ENCODE peak calls at places on chromosomes 11 and 22, in ten cellular contexts. Q is mucosa of descending colon; W is HEK293T; E is RPMI7951; T is posterior vena cava; R is substantia nigra; G is CD4-positive, alpha-beta T cell; L is stimulated activated naive CD8-positive, alpha-beta T cell treated with anti-CD3 and anti-CD28 coated beads, Interleukin-15, Interleukin-2, amounts not matched to agents 100 U/mL and 50 U/mL, for 24 hours; Z is retina; P is lung microvascular endothelial cell. K is an unnamed sample.

GRCh38 chr11:57055780-57056179 is 67.1 kb downstream of the OR5AK2 start:
- DNase-seq in Q (no peak), P (no peak), Z (peak; percentile 6), R (no peak), L (no peak), E (no peak), W (no peak), G (no peak), T (no peak), K (no peak)

GRCh38 chr11:134756811-134757540 is 344.9 kb upstream of the B3GAT1 start:
- DNase-seq in P (no peak), T (no peak), L (no peak), G (no peak), R (no peak), E (no peak), Q (no peak), W (no peak), Z (no peak), K (no peak)

GRCh38 chr22:31281733-31282132 is 10.6 kb downstream of the PIK3IP1 start:
- DNase-seq in Q (peak; percentile 19), W (no peak), L (no peak), Z (no peak), E (no peak), G (no peak), R (no peak), T (no peak), P (no peak), K (no peak)

GRCh38 chr22:26234267-26234666 is 65.0 kb downstream of the SEZ6L start:
- DNase-seq in Q (no peak), G (no peak), E (no peak), R (no peak), T (no peak), Z (no peak), P (no peak), L (no peak), W (no peak), K (no peak)

GRCh38 chr11:94602430-94603372 is 35.5 kb downstream of the PIWIL4 start:
- DNase-seq in P (peak; percentile 78), T (no peak), Z (no peak), L (peak; percentile 33), W (peak; percentile 25), Q (peak; percentile 70), R (peak; percentile 76), E (peak; percentile 29), G (no peak), K (peak; percentile 76)

GRCh38 chr11:121341609-121342008 is 49.0 kb downstream of the SC5D start:
- DNase-seq in E (no peak), Q (no peak), W (no peak), P (no peak), T (no peak), Z (no peak), G (no peak), R (no peak), L (no peak), K (no peak)

GRCh38 chr11:9158898-9159391 is 67.5 kb upstream of the SCUBE2 start:
- DNase-seq in Q (no peak), E (peak; percentile 36), R (no peak), P (peak; percentile 43), T (no peak), G (no peak), Z (no peak), W (no peak), L (no peak), K (no peak)

GRCh38 chr11:88515002-88515401 is 177.5 kb upstream of the CTSC start:
- DNase-seq in R (no peak), Q (no peak), W (no peak), L (no peak), Z (no peak), T (no peak), P (peak; percentile 8), E (no peak), G (no peak), K (no peak)

GRCh38 chr11:111665779-111666178 is 63.5 kb downstream of the SIK2 start:
- DNase-seq in G (no peak), L (no peak), R (no peak), P (peak; percentile 57), Q (no peak), T (no peak), Z (peak; percentile 2), W (peak; percentile 28), E (peak; percentile 52), K (no peak)

GRCh38 chr11:71251159-71251721 is 1.1 kb downstream of the SHANK2 start:
- DNase-seq in P (no peak), L (no peak), Q (peak; percentile 55), Z (peak; percentile 17), T (peak; percentile 74), W (peak; percentile 23), G (no peak), R (no peak), E (no peak), K (no peak)

GRCh38 chr11:83671295-83671694 is 385.1 kb upstream of the CCDC90B start:
- DNase-seq in G (no peak), W (no peak), E (no peak), Q (no peak), P (no peak), L (no peak), R (no peak), Z (no peak), T (no peak), K (no peak)

K was measured in head of caudate nucleus.